ENCODE peak calls at places on chromosome 12, in ten cellular contexts. T is upper lobe of left lung; E is Panc1; S is AG10803; R is NCI-H1694; X is RWPE1; Z is GM20000; V is fibroblast of mammary gland; C is stimulated activated CD4-positive, alpha-beta T cell treated with anti-CD3 and anti-CD28 coated beads, TNF-alpha, amount 100 ng/mL, for 4 hours; M is A549. Y is an unnamed sample.

GRCh38 chr12:22518067-22518719 is 26.1 kb downstream of the C2CD5 start:
- DNase-seq in C (no peak), E (no peak), V (peak), S (no peak), Z (no peak), T (no peak), R (peak), X (peak), M (no peak), Y (no peak)

GRCh38 chr12:51954465-51955361 is 3.2 kb downstream of the ACVR1B start:
- DNase-seq in R (no peak), M (no peak), V (peak), X (peak), E (no peak), T (no peak), S (peak), Z (no peak), C (no peak), Y (no peak)

GRCh38 chr12:93536111-93536765 is 36.2 kb upstream of the SOCS2 start:
- DNase-seq in M (no peak), V (no peak), R (no peak), S (no peak), Z (no peak), E (no peak), X (no peak), C (no peak), T (no peak), Y (no peak)

GRCh38 chr12:123384994-123385376 is 1.1 kb downstream of the KMT5A start:
- DNase-seq in E (no peak), V (peak), R (no peak), C (no peak), Z (no peak), T (no peak), S (peak), M (peak), X (peak), Y (no peak)

GRCh38 chr12:26787125-26787495 is 45.9 kb downstream of the ITPR2 start:
- DNase-seq in M (no peak), X (peak), S (peak), T (no peak), R (no peak), C (no peak), Z (no peak), E (no peak), V (peak), Y (no peak)

GRCh38 chr12:92034858-92035401 is 110.7 kb downstream of the BTG1 start:
- DNase-seq in X (peak), R (peak), Z (peak), V (peak), E (no peak), C (no peak), S (peak), T (no peak), M (peak), Y (peak)

GRCh38 chr12:42166501-42166900 is 21.8 kb upstream of the GXYLT1 start:
- DNase-seq in Z (no peak), X (no peak), M (no peak), C (no peak), E (no peak), R (no peak), T (no peak), S (peak), V (peak), Y (no peak)

GRCh38 chr12:13559318-13559978 is 362.9 kb downstream of the EMP1 start:
- DNase-seq in X (no peak), C (no peak), M (no peak), S (no peak), V (no peak), Z (no peak), T (no peak), R (no peak), E (no peak), Y (no peak)

GRCh38 chr12:124769166-124769530 is 94.5 kb downstream of the SCARB1 start:
- DNase-seq in C (no peak), S (peak), T (no peak), Z (no peak), M (no peak), V (peak), R (no peak), E (no peak), X (no peak), Y (no peak)

GRCh38 chr12:81888341-81888740 is 129.2 kb upstream of the PPFIA2 start:
- DNase-seq in S (peak), Z (no peak), X (no peak), M (no peak), V (no peak), T (no peak), C (no peak), E (no peak), R (no peak), Y (no peak)

GRCh38 chr12:97535582-97535981 is 73.0 kb downstream of the RMST start:
- DNase-seq in Z (no peak), X (peak), M (no peak), E (no peak), R (no peak), S (peak), C (no peak), V (peak), T (no peak), Y (no peak)

GRCh38 chr12:92030618-92031017 is 115.0 kb downstream of the BTG1 start:
- DNase-seq in T (no peak), E (no peak), S (no peak), R (no peak), M (no peak), C (no peak), X (no peak), Z (peak), V (peak), Y (peak)

GRCh38 chr12:104524026-104524425 is 67.3 kb downstream of the CHST11 start:
- DNase-seq in R (peak), X (no peak), M (no peak), C (no peak), S (peak), T (no peak), E (no peak), Z (no peak), V (peak), Y (no peak)

GRCh38 chr12:6451348-6452244 is at the start of gene TAPBPL:
- DNase-seq in Z (peak), S (peak), X (peak), V (peak), E (no peak), C (no peak), T (peak), M (peak), R (peak), Y (peak)

GRCh38 chr12:88237954-88238353 is 95.8 kb downstream of the TMTC3 start:
- DNase-seq in T (no peak), E (no peak), M (no peak), C (no peak), S (peak), R (no peak), X (no peak), Z (no peak), V (peak), Y (no peak)

GRCh38 chr12:82300611-82301010 is 57.6 kb downstream of the CCDC59 start:
- DNase-seq in E (no peak), S (no peak), R (no peak), T (no peak), V (no peak), X (no peak), M (no peak), Z (no peak), C (no peak), Y (no peak)

GRCh38 chr12:93460882-93461281 is 6.4 kb upstream of the MRPL42 start:
- DNase-seq in E (no peak), C (no peak), M (no peak), Z (no peak), R (no peak), V (no peak), X (no peak), S (no peak), T (no peak), Y (no peak)

GRCh38 chr12:59708484-59708883 is 112.7 kb downstream of the SLC16A7 start:
- DNase-seq in T (no peak), C (no peak), R (no peak), M (no peak), E (no peak), X (peak), Z (no peak), V (no peak), S (no peak), Y (no peak)

GRCh38 chr12:99271071-99271470 is 376.5 kb upstream of the GARIN6 start:
- DNase-seq in Z (no peak), S (no peak), M (no peak), X (no peak), T (no peak), E (no peak), R (no peak), C (no peak), V (no peak), Y (no peak)

GRCh38 chr12:116697305-116698130 is 40.4 kb downstream of the SPRING1 start:
- DNase-seq in X (no peak), C (no peak), E (no peak), M (peak), T (no peak), S (no peak), R (peak), Z (peak), V (peak), Y (no peak)

GRCh38 chr12:5521456-5522325 is 89.8 kb downstream of the NTF3 start:
- DNase-seq in T (no peak), X (no peak), M (no peak), Z (no peak), E (no peak), V (no peak), R (no peak), S (no peak), C (no peak), Y (no peak)

GRCh38 chr12:51383281-51383905 is 7.8 kb downstream of the GALNT6 start:
- DNase-seq in Z (no peak), R (no peak), V (no peak), M (no peak), T (no peak), S (no peak), E (no peak), C (no peak), X (no peak), Y (no peak)

GRCh38 chr12:54430471-54431075 is 11.5 kb upstream of the ITGA5 start:
- DNase-seq in C (no peak), M (no peak), S (no peak), Z (no peak), V (no peak), X (no peak), E (no peak), T (no peak), R (no peak), Y (no peak)

GRCh38 chr12:48189331-48190125 is 6.1 kb downstream of the CCDC184 start:
- DNase-seq in T (no peak), Z (peak), X (peak), E (peak), S (peak), R (peak), M (peak), V (peak), C (peak), Y (peak)

GRCh38 chr12:19443585-19443984 is 4.3 kb downstream of the AEBP2 start:
- DNase-seq in R (no peak), T (no peak), Z (no peak), C (no peak), X (no peak), S (no peak), E (no peak), M (no peak), V (no peak), Y (no peak)

GRCh38 chr12:96301732-96302131 is 98.5 kb downstream of the CDK17 start:
- DNase-seq in R (no peak), M (no peak), Z (no peak), X (no peak), S (no peak), E (no peak), V (no peak), T (no peak), C (no peak), Y (no peak)

GRCh38 chr12:126747530-126748149 is 1519.3 kb upstream of the TMEM132C start:
- DNase-seq in T (peak), S (peak), M (peak), R (peak), X (peak), E (no peak), C (peak), V (peak), Z (peak), Y (peak)

GRCh38 chr12:3107954-3108353 is 30.8 kb downstream of the TSPAN9 start:
- DNase-seq in M (no peak), E (no peak), Z (no peak), C (no peak), T (no peak), V (no peak), R (no peak), S (no peak), X (no peak), Y (no peak)

Y was measured in activated T-helper 9 cell treated with anti-CD3 and anti-CD28 coated beads, Interleukin-2, amount 50 U/mL, for 16 hours.